ENCODE peak calls at places on chromosomes 1 and 21, in four cellular contexts. I is ascending aorta, R is prostate gland, W is thoracic aorta. U is an unnamed sample.

GRCh38 chr1:109290137-109290536 is 7.2 kb upstream of the PSRC1 start:
- DNase-seq in I (no peak), R (no peak), W (no peak), U (no peak)

GRCh38 chr1:118346940-118347339 is 161.9 kb upstream of the SPAG17 start:
- DNase-seq in I (no peak), R (no peak), W (no peak), U (no peak)

GRCh38 chr1:33181038-33181861 is 593 bp downstream of the TRIM62 start:
- DNase-seq in I (no peak), R (peak), W (no peak), U (peak)

GRCh38 chr1:75438355-75438754 is 172.6 kb downstream of the SLC44A5 start:
- DNase-seq in I (no peak), R (no peak), W (no peak), U (no peak)

GRCh38 chr1:109263234-109263596 is 13.9 kb downstream of the CELSR2 start:
- DNase-seq in I (no peak), R (peak), W (no peak), U (no peak)

GRCh38 chr1:222441006-222441620 is 106.8 kb downstream of the HHIPL2 start:
- DNase-seq in I (no peak), R (no peak), W (no peak), U (no peak)

GRCh38 chr1:173616859-173617258 is 14.0 kb upstream of the SLC9C2 start:
- DNase-seq in I (no peak), R (no peak), W (no peak), U (no peak)

GRCh38 chr1:53070621-53071020 is 8.6 kb downstream of the PODN start:
- DNase-seq in I (peak), R (no peak), W (no peak), U (no peak)

GRCh38 chr1:153543738-153544135 is 1.9 kb downstream of the S100A4 start:
- DNase-seq in I (no peak), R (no peak), W (no peak), U (no peak)

GRCh38 chr1:177228721-177229088 is 57.9 kb downstream of the BRINP2 start:
- DNase-seq in I (no peak), R (no peak), W (no peak), U (no peak)

GRCh38 chr1:111025109-111025508 is 61.4 kb upstream of the LRIF1 start:
- DNase-seq in I (no peak), R (no peak), W (no peak), U (no peak)

GRCh38 chr1:15948600-15949452 is 27.1 kb downstream of the ZBTB17 start:
- DNase-seq in I (peak), R (no peak), W (peak), U (no peak)

GRCh38 chr1:109821831-109822745 is 58.4 kb upstream of the EPS8L3 start:
- DNase-seq in I (peak), R (no peak), W (no peak), U (no peak)

GRCh38 chr1:171218661-171219060 is 29.6 kb upstream of the FMO1 start:
- DNase-seq in I (no peak), R (no peak), W (no peak), U (no peak)

GRCh38 chr1:6638226-6638625 is 13.6 kb downstream of the THAP3 start:
- DNase-seq in I (peak), R (peak), W (peak), U (no peak)

GRCh38 chr21:27572681-27573080 is 605.8 kb upstream of the ADAMTS5 start:
- DNase-seq in I (no peak), R (no peak), W (no peak), U (no peak)

GRCh38 chr1:177925006-177925405 is 44.9 kb downstream of the SEC16B start:
- DNase-seq in I (no peak), R (no peak), W (no peak), U (no peak)

GRCh38 chr1:1596493-1597274 is 3.3 kb downstream of the FNDC10 start:
- DNase-seq in I (no peak), R (no peak), W (no peak), U (no peak)

GRCh38 chr1:22709227-22709626 is 1.4 kb upstream of the EPHB2 start:
- DNase-seq in I (no peak), R (no peak), W (no peak), U (peak)

GRCh38 chr1:169779970-169780369 is 14.7 kb downstream of the METTL18 start:
- DNase-seq in I (no peak), R (no peak), W (no peak), U (peak)

GRCh38 chr1:242242983-242243382 is 244.1 kb upstream of the MAP1LC3C start:
- DNase-seq in I (no peak), R (peak), W (no peak), U (no peak)

GRCh38 chr1:33060579-33061083 is 20.3 kb upstream of the AZIN2 start:
- DNase-seq in I (peak), R (no peak), W (no peak), U (no peak)

GRCh38 chr1:38005195-38006007 is at the start of gene FHL3:
- DNase-seq in I (no peak), R (no peak), W (no peak), U (peak)

GRCh38 chr1:61839702-61840101 is 97.4 kb downstream of the PATJ start:
- DNase-seq in I (no peak), R (no peak), W (no peak), U (no peak)

GRCh38 chr1:58837886-58838285 is 54.0 kb upstream of the JUN start:
- DNase-seq in I (no peak), R (no peak), W (no peak), U (no peak)

GRCh38 chr21:42666918-42667317 is 13.5 kb downstream of the PDE9A start:
- DNase-seq in I (no peak), R (no peak), W (no peak), U (no peak)

GRCh38 chr1:202844259-202844658 is 33.5 kb downstream of the PCAT6 start:
- DNase-seq in I (no peak), R (no peak), W (no peak), U (no peak)

GRCh38 chr1:70517444-70517843 is 106.4 kb downstream of the CTH start:
- DNase-seq in I (no peak), R (no peak), W (no peak), U (no peak)

GRCh38 chr1:174789399-174789798 is 210.3 kb upstream of the CACYBP start:
- DNase-seq in I (no peak), R (no peak), W (no peak), U (no peak)

GRCh38 chr1:89781494-89782126 is 39.2 kb upstream of the LRRC8D start:
- DNase-seq in I (no peak), R (no peak), W (no peak), U (peak)

GRCh38 chr21:27201197-27201596 is 234.3 kb upstream of the ADAMTS5 start:
- DNase-seq in I (no peak), R (no peak), W (no peak), U (no peak)

GRCh38 chr21:34992736-34993135 is 56.4 kb downstream of the RUNX1 start:
- DNase-seq in I (no peak), R (no peak), W (no peak), U (no peak)

DNA sequence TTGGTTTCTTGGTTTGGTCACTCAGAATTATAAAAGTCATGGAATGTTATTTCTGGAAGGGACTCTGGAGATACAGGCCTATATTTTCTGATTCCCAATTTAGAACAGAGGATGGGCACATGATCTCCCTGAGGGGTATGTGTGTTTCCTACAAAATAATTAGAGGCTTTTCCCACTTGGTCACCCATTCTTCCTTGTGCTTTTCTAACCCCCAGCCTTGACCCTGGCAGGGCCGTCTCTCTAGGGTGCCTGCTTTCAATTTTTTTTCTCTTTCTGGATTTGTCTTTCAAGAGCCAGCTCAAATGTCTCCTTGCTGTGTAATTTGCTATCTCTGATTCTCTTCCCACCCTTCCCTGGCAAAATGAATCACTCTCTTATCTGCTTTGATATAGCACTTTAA is 131.9 kb downstream of the HLX start:
- DNase-seq in I (no peak), R (no peak), W (no peak), U (no peak)
- TF ChIP-seq CTCF in I (no peak), R (no peak), W (no peak), U (no peak)

GRCh38 chr1:160619742-160620277 is 27.0 kb downstream of the SLAMF1 start:
- DNase-seq in I (no peak), R (no peak), W (no peak), U (no peak)

GRCh38 chr1:160618327-160618726 is 28.5 kb downstream of the SLAMF1 start:
- DNase-seq in I (no peak), R (no peak), W (no peak), U (no peak)

GRCh38 chr1:160620942-160621632 is 25.8 kb downstream of the SLAMF1 start:
- DNase-seq in I (no peak), R (no peak), W (no peak), U (no peak)

GRCh38 chr1:160621633-160622413 is 25.0 kb downstream of the SLAMF1 start:
- DNase-seq in I (no peak), R (no peak), W (no peak), U (no peak)

GRCh38 chr1:160618763-160619274 is 28.0 kb downstream of the SLAMF1 start:
- DNase-seq in I (no peak), R (no peak), W (no peak), U (no peak)
- TF ChIP-seq CTCF in I (no peak), R (no peak), W (no peak), U (peak)

GRCh38 chr21:26028183-26028582 is 142.4 kb downstream of the APP start:
- DNase-seq in I (no peak), R (no peak), W (no peak), U (no peak)

GRCh38 chr21:26027696-26028095 is 142.9 kb downstream of the APP start:
- DNase-seq in I (no peak), R (no peak), W (no peak), U (no peak)

GRCh38 chr21:26032263-26032662 is 138.3 kb downstream of the APP start:
- DNase-seq in I (no peak), R (no peak), W (no peak), U (no peak)
- TF ChIP-seq CTCF in I (no peak), R (no peak), W (no peak), U (no peak)

DNA sequence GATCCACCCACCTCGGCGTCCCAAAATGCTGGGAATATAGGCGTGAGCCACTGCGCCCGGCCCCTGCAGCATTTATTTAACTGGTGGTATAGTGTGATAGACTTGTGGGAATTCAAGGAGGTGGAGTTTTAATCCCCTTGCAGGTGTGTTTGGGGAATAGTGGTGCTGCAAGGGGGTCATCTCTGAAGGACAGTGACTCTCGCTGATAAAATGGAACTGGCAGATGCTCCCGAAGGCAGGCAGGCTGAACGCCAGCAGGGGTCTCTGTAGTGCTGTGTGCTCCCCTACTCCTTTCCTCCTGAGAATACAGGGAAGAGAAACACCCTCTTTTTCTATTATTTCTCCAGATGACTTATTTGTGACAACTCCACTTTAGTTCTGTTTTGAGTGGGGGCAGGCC is 4.0 kb downstream of the OSCP1 start:
- DNase-seq in I (no peak), R (no peak), W (no peak), U (no peak)
- TF ChIP-seq CTCF in I (no peak), R (no peak), W (no peak), U (no peak)

GRCh38 chr1:47951545-47952235 is 45.5 kb downstream of the TRABD2B start:
- DNase-seq in I (no peak), R (no peak), W (no peak), U (no peak)
- TF ChIP-seq CTCF in I (no peak), R (no peak), W (no peak), U (no peak)

GRCh38 chr1:230109066-230109465 is 42.0 kb downstream of the GALNT2 start:
- DNase-seq in I (no peak), R (no peak), W (no peak), U (no peak)

GRCh38 chr1:230108580-230108979 is 41.5 kb downstream of the GALNT2 start:
- DNase-seq in I (no peak), R (no peak), W (no peak), U (no peak)

GRCh38 chr1:230110971-230111370 is 43.9 kb downstream of the GALNT2 start:
- DNase-seq in I (no peak), R (no peak), W (no peak), U (no peak)

GRCh38 chr1:230107941-230108340 is 40.9 kb downstream of the GALNT2 start:
- DNase-seq in I (no peak), R (no peak), W (no peak), U (no peak)

GRCh38 chr1:230109871-230110667 is 43.0 kb downstream of the GALNT2 start:
- DNase-seq in I (no peak), R (no peak), W (no peak), U (no peak)
- TF ChIP-seq CTCF in I (no peak), R (no peak), W (no peak), U (no peak)

DNA sequence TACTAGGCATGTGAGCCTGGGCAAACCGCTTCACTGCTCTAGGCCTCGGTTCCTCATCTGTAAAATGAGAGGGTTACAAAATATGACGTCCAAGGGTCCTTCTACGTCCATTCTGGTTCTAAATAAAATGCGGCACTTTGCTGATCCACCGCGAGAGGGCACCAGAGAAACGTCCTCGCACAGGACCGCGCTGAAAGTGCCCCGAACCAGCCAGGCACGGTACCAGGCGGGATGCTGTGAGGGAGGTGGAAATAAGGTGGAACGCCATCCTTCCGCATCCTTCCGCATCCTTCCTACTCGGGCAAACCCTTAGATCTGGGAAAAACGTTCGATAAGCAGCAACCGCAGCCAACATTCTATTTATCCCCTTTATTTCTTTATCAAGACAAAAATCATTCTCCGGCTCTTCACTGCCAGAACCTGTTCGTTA is 60.3 kb upstream of the KRTAP19-8 start:
- DNase-seq in I (no peak), R (peak), W (peak), U (peak)
- TF ChIP-seq CTCF in I (peak), R (peak), W (peak), U (peak)

GRCh38 chr1:100147875-100148274 is 14.9 kb downstream of the TRMT13 start:
- DNase-seq in I (no peak), R (no peak), W (no peak), U (no peak)
- TF ChIP-seq CTCF in I (no peak), R (no peak), W (no peak), U (no peak)

GRCh38 chr1:204991342-204991844 is 51.6 kb upstream of the CNTN2 start:
- DNase-seq in I (no peak), R (no peak), W (no peak), U (no peak)
- TF ChIP-seq CTCF in I (no peak), R (no peak), W (no peak), U (no peak)